ENCODE peak calls at places on chromosomes 4 and X, in six cellular contexts. X is epithelial cell of esophagus, M is GM12891, U is EH, E is KG1, R is KBM-7. F is an unnamed sample.

GRCh38 chrX:153919281-153919680 is 6.8 kb downstream of the ARHGAP4 start:
- DNase-seq in X (no peak), M (no peak), U (no peak), E (no peak), R (no peak), F (no peak)

GRCh38 chr4:26263165-26263564 is 57.6 kb upstream of the RBPJ start:
- DNase-seq in X (no peak), M (no peak), U (no peak), E (no peak), R (no peak), F (no peak)

GRCh38 chr4:48311896-48312295 is 29.4 kb upstream of the SLAIN2 start:
- DNase-seq in X (no peak), M (no peak), U (peak), E (no peak), R (no peak), F (no peak)

GRCh38 chr4:32884198-32884597 is 2164.0 kb downstream of the PCDH7 start:
- DNase-seq in X (peak), M (no peak), U (no peak), E (no peak), R (no peak), F (no peak)

GRCh38 chrX:120213438-120214265 is 37.0 kb upstream of the ZBTB33 start:
- DNase-seq in X (peak), M (peak), U (peak), E (peak), R (peak), F (peak)

GRCh38 chr4:26105372-26105771 is 191.4 kb downstream of the SMIM20 start:
- DNase-seq in X (no peak), M (no peak), U (peak), E (no peak), R (no peak), F (no peak)

GRCh38 chrX:119382606-119383005 is 16.5 kb upstream of the SLC25A43 start:
- DNase-seq in X (no peak), M (no peak), U (no peak), E (no peak), R (no peak), F (no peak)

GRCh38 chrX:152038798-152039197 is 64.3 kb upstream of the GABRE start:
- DNase-seq in X (peak), M (no peak), U (no peak), E (no peak), R (no peak), F (no peak)

GRCh38 chr4:172656055-172656454 is 512.6 kb upstream of the GALNT7 start:
- DNase-seq in X (no peak), M (no peak), U (no peak), E (no peak), R (no peak), F (no peak)

GRCh38 chr4:10034136-10034535 is 12.8 kb upstream of the SLC2A9 start:
- DNase-seq in X (no peak), M (no peak), U (no peak), E (no peak), R (no peak), F (no peak)

GRCh38 chr4:158159718-158160094 is 13.1 kb downstream of the GASK1B start:
- DNase-seq in X (no peak), M (no peak), U (no peak), E (no peak), R (no peak), F (no peak)

GRCh38 chr4:139728840-139729239 is 63.2 kb downstream of the MGST2 start:
- DNase-seq in X (no peak), M (no peak), U (no peak), E (no peak), R (no peak), F (no peak)

GRCh38 chr4:170088686-170089085 is 1.1 kb downstream of the AADAT start:
- DNase-seq in X (no peak), M (no peak), U (peak), E (no peak), R (no peak), F (no peak)

GRCh38 chrX:129769467-129770154 is 10.1 kb upstream of the SASH3 start:
- DNase-seq in X (no peak), M (peak), U (no peak), E (peak), R (peak), F (no peak)

GRCh38 chrX:48043056-48043455 is 28.4 kb downstream of the ZNF630 start:
- DNase-seq in X (no peak), M (no peak), U (no peak), E (no peak), R (no peak), F (no peak)

GRCh38 chr4:55854132-55854531 is 684 bp downstream of the EXOC1 start:
- DNase-seq in X (no peak), M (no peak), U (peak), E (no peak), R (peak), F (no peak)

GRCh38 chr4:184503869-184504300 is 29.5 kb upstream of the IRF2 start:
- DNase-seq in X (peak), M (no peak), U (peak), E (no peak), R (peak), F (no peak)

GRCh38 chr4:5389756-5390155 is 318.6 kb downstream of the EVC2 start:
- DNase-seq in X (no peak), M (no peak), U (no peak), E (no peak), R (no peak), F (no peak)

GRCh38 chr4:156312261-156312847 is 358.7 kb upstream of the CTSO start:
- DNase-seq in X (peak), M (no peak), U (peak), E (no peak), R (peak), F (no peak)

GRCh38 chr4:81807927-81808672 is 336.4 kb upstream of the RASGEF1B start:
- DNase-seq in X (peak), M (no peak), U (no peak), E (no peak), R (no peak), F (no peak)

GRCh38 chr4:26223160-26223559 is 97.7 kb upstream of the RBPJ start:
- DNase-seq in X (peak), M (no peak), U (peak), E (no peak), R (no peak), F (no peak)

GRCh38 chrX:154855256-154855655 is 20.8 kb upstream of the SMIM9 start:
- DNase-seq in X (no peak), M (no peak), U (no peak), E (no peak), R (no peak), F (no peak)

GRCh38 chr4:100311181-100311580 is 120.9 kb upstream of the DDIT4L start:
- DNase-seq in X (peak), M (no peak), U (no peak), E (no peak), R (peak), F (no peak)

GRCh38 chrX:134727363-134727762 is 69.1 kb upstream of the PLAC1 start:
- DNase-seq in X (peak), M (no peak), U (peak), E (no peak), R (peak), F (no peak)

GRCh38 chr4:19748470-19748869 is 503.2 kb upstream of the SLIT2 start:
- DNase-seq in X (peak), M (no peak), U (peak), E (no peak), R (no peak), F (no peak)

GRCh38 chrX:72340046-72340445 is 34.3 kb upstream of the CITED1 start:
- DNase-seq in X (no peak), M (no peak), U (no peak), E (no peak), R (no peak), F (no peak)

GRCh38 chr4:169723207-169723606 is 34.5 kb downstream of the HPF1 start:
- DNase-seq in X (peak), M (no peak), U (peak), E (no peak), R (peak), F (no peak)

GRCh38 chr4:85610450-85610849 is 135.5 kb downstream of the ARHGAP24 start:
- DNase-seq in X (no peak), M (peak), U (no peak), E (no peak), R (no peak), F (no peak)

GRCh38 chr4:114601304-114602052 is 2.9 kb downstream of the UGT8 start:
- DNase-seq in X (no peak), M (no peak), U (no peak), E (no peak), R (no peak), F (no peak)

GRCh38 chrX:44946771-44947170 is 73.8 kb downstream of the KDM6A start:
- DNase-seq in X (peak), M (no peak), U (no peak), E (no peak), R (no peak), F (no peak)

GRCh38 chrX:12567857-12568256 is 223.4 kb upstream of the PRPS2 start:
- DNase-seq in X (peak), M (no peak), U (peak), E (no peak), R (peak), F (no peak)

GRCh38 chr4:25051534-25051933 is 20.8 kb upstream of the LGI2 start:
- DNase-seq in X (no peak), M (no peak), U (peak), E (no peak), R (no peak), F (no peak)

GRCh38 chr4:82138376-82138775 is 235.4 kb downstream of the HNRNPD start:
- DNase-seq in X (peak), M (no peak), U (peak), E (no peak), R (no peak), F (no peak)

GRCh38 chr4:150316332-150317205 is 238.3 kb downstream of the DCLK2 start:
- DNase-seq in X (no peak), M (no peak), U (peak), E (no peak), R (peak), F (no peak)

GRCh38 chr4:77220841-77221613 is 64.0 kb downstream of the CCNG2 start:
- DNase-seq in X (peak), M (no peak), U (peak), E (no peak), R (no peak), F (no peak)

GRCh38 chrX:107601759-107602158 is 26.6 kb upstream of the PRPS1 start:
- DNase-seq in X (no peak), M (no peak), U (no peak), E (no peak), R (no peak), F (no peak)

GRCh38 chrX:39484669-39485068 is 613.1 kb downstream of the BCOR start:
- DNase-seq in X (no peak), M (no peak), U (no peak), E (no peak), R (no peak), F (no peak)

GRCh38 chrX:52819788-52820187 is 8.7 kb downstream of the XAGE5 start:
- DNase-seq in X (no peak), M (no peak), U (no peak), E (no peak), R (no peak), F (no peak)

GRCh38 chr4:82469776-82470345 is 39.5 kb downstream of the ENOPH1 start:
- DNase-seq in X (peak), M (no peak), U (peak), E (no peak), R (peak), F (no peak)

GRCh38 chr4:158578476-158578875 is 56.8 kb downstream of the RXFP1 start:
- DNase-seq in X (peak), M (no peak), U (peak), E (no peak), R (peak), F (no peak)

F was measured in 8988T.